ENCODE peak calls at places on chromosome 16, in six cellular contexts. U is NCI-H510A, F is left cardiac atrium, Q is memory B cell, I is HFFc6, S is ovary. K is an unnamed sample.

GRCh38 chr16:19136549-19137196 is 22.9 kb downstream of the ITPRIPL2 start:
- DNase-seq in U (no peak), F (no peak), Q (no peak), I (no peak), S (no peak), K (no peak)

GRCh38 chr16:84677849-84678248 is 22.0 kb upstream of the USP10 start:
- DNase-seq in U (no peak), F (no peak), Q (no peak), I (no peak), S (no peak), K (no peak)

GRCh38 chr16:2981177-2981898 is 1.1 kb upstream of the PKMYT1 start:
- DNase-seq in U (no peak), F (no peak), Q (no peak), I (no peak), S (no peak), K (no peak)

GRCh38 chr16:65619606-65620005 is 497.7 kb upstream of the CDH11 start:
- DNase-seq in U (no peak), F (no peak), Q (no peak), I (no peak), S (no peak), K (no peak)

GRCh38 chr16:54746596-54746995 is 184.1 kb upstream of the IRX5 start:
- DNase-seq in U (no peak), F (no peak), Q (no peak), I (no peak), S (no peak), K (no peak)

GRCh38 chr16:29908719-29909220 is 8.5 kb downstream of the ASPHD1 start:
- DNase-seq in U (no peak), F (no peak), Q (no peak), I (no peak), S (no peak), K (no peak)

GRCh38 chr16:87765473-87765775 is 362 bp downstream of the KLHDC4 start:
- DNase-seq in U (no peak), F (no peak), Q (no peak), I (no peak), S (no peak), K (no peak)

GRCh38 chr16:4517812-4518211 is 20.8 kb downstream of the CDIP1 start:
- DNase-seq in U (no peak), F (no peak), Q (no peak), I (no peak), S (no peak), K (peak; percentile 11)

GRCh38 chr16:84754353-84754856 is 54.6 kb downstream of the USP10 start:
- DNase-seq in U (no peak), F (no peak), Q (peak; percentile 82), I (peak; percentile 86), S (no peak), K (peak; percentile 81)

GRCh38 chr16:87412996-87413421 is 20.9 kb downstream of the MAP1LC3B start:
- DNase-seq in U (no peak), F (no peak), Q (no peak), I (no peak), S (no peak), K (no peak)

GRCh38 chr16:720507-720989 is 398 bp upstream of the ANTKMT start:
- DNase-seq in U (peak; percentile 74), F (peak; percentile 71), Q (no peak), I (peak; percentile 39), S (no peak), K (no peak)

GRCh38 chr16:48526958-48527331 is 83.0 kb downstream of the N4BP1 start:
- DNase-seq in U (no peak), F (no peak), Q (no peak), I (no peak), S (no peak), K (no peak)

GRCh38 chr16:28491080-28491969 is 549 bp downstream of the CLN3 start:
- DNase-seq in U (no peak), F (peak; percentile 47), Q (no peak), I (peak; percentile 4), S (peak; percentile 68), K (no peak)

GRCh38 chr16:20944861-20945390 is 44.4 kb downstream of the LYRM1 start:
- DNase-seq in U (no peak), F (no peak), Q (no peak), I (peak; percentile 21), S (no peak), K (no peak)

GRCh38 chr16:50731130-50731988 is 10.5 kb upstream of the CYLD start:
- DNase-seq in U (no peak), F (no peak), Q (no peak), I (no peak), S (peak; percentile 59), K (no peak)

GRCh38 chr16:75252049-75252864 is 833 bp upstream of the BCAR1 start:
- DNase-seq in U (no peak), F (peak; percentile 18), Q (no peak), I (no peak), S (peak; percentile 31), K (no peak)

GRCh38 chr16:87235810-87236515 is 81.2 kb downstream of the C16orf95 start:
- DNase-seq in U (no peak), F (no peak), Q (no peak), I (no peak), S (no peak), K (no peak)

GRCh38 chr16:27235055-27235937 is 32.0 kb downstream of the KDM8 start:
- DNase-seq in U (peak; percentile 52), F (peak; percentile 94), Q (peak; percentile 25), I (peak; percentile 75), S (peak; percentile 91), K (no peak)

GRCh38 chr16:70428178-70428998 is 10.5 kb downstream of the ST3GAL2 start:
- DNase-seq in U (no peak), F (peak; percentile 98), Q (no peak), I (peak; percentile 93), S (peak; percentile 95), K (no peak)

GRCh38 chr16:9845661-9846361 is 336.4 kb downstream of the GRIN2A start:
- DNase-seq in U (no peak), F (no peak), Q (no peak), I (no peak), S (no peak), K (no peak)

GRCh38 chr16:3952342-3953131 is 72.0 kb upstream of the CREBBP start:
- DNase-seq in U (no peak), F (peak; percentile 85), Q (no peak), I (no peak), S (peak; percentile 68), K (no peak)

GRCh38 chr16:81003610-81004460 is 2.9 kb downstream of the CMC2 start:
- DNase-seq in U (no peak), F (no peak), Q (no peak), I (no peak), S (no peak), K (no peak)

GRCh38 chr16:50526796-50527195 is 21.4 kb upstream of the NKD1 start:
- DNase-seq in U (no peak), F (no peak), Q (no peak), I (no peak), S (no peak), K (no peak)

GRCh38 chr16:89343501-89344291 is 126.2 kb downstream of the ZNF778 start:
- DNase-seq in U (no peak), F (no peak), Q (no peak), I (peak; percentile 53), S (no peak), K (no peak)

GRCh38 chr16:15686287-15686686 is 36.2 kb downstream of the NDE1 start:
- DNase-seq in U (no peak), F (no peak), Q (no peak), I (no peak), S (no peak), K (no peak)

GRCh38 chr16:58280146-58280845 is 14.5 kb downstream of the PRSS54 start:
- DNase-seq in U (no peak), F (no peak), Q (no peak), I (no peak), S (no peak), K (no peak)